ENCODE peak calls at places on chromosome 13, in five cellular contexts. U is heart left ventricle, O is HepG2, E is body of pancreas, N is HCT116. D is an unnamed sample.

GRCh38 chr13:44412341-44412935 is 38.8 kb downstream of the SERP2 start:
- ATAC-seq in E (no peak), N (no peak), U (no peak), O (no peak), D (no peak)

GRCh38 chr13:93744033-93744432 is 517.4 kb downstream of the GPC6 start:
- ATAC-seq in E (no peak), N (no peak), O (no peak), U (no peak), D (no peak)

GRCh38 chr13:94209110-94209509 is 270.4 kb downstream of the DCT start:
- ATAC-seq in O (no peak), E (no peak), N (no peak), U (no peak), D (no peak)

GRCh38 chr13:73335226-73335625 is 276.4 kb downstream of the KLF5 start:
- ATAC-seq in O (no peak), E (no peak), U (no peak), N (peak; percentile 66), D (no peak)

GRCh38 chr13:30020726-30021312 is 170.4 kb upstream of the UBL3 start:
- ATAC-seq in U (no peak), E (no peak), O (no peak), N (no peak), D (no peak)

GRCh38 chr13:38856065-38856464 is 134.6 kb downstream of the STOML3 start:
- ATAC-seq in O (no peak), U (no peak), N (no peak), E (no peak), D (no peak)

GRCh38 chr13:94129490-94129894 is 350.0 kb downstream of the DCT start:
- ATAC-seq in E (no peak), O (no peak), N (no peak), U (no peak), D (peak; percentile 17)

GRCh38 chr13:72504026-72504925 is 223.2 kb downstream of the MZT1 start:
- ATAC-seq in U (no peak), N (no peak), E (no peak), O (peak; percentile 37), D (no peak)

GRCh38 chr13:74574964-74575728 is 440.9 kb upstream of the KLF12 start:
- ATAC-seq in E (no peak), O (no peak), U (no peak), N (no peak), D (peak; percentile 2)

GRCh38 chr13:96091164-96091931 is 1.4 kb downstream of the HS6ST3 start:
- ATAC-seq in N (no peak), U (no peak), O (peak; percentile 60), E (peak; percentile 14), D (peak; percentile 31)

GRCh38 chr13:100511422-100511821 is 77.2 kb downstream of the GGACT start:
- ATAC-seq in U (no peak), N (no peak), O (no peak), E (no peak), D (no peak)

GRCh38 chr13:49637989-49638388 is 9.7 kb downstream of the ARL11 start:
- ATAC-seq in O (no peak), U (no peak), N (no peak), E (no peak), D (no peak)

GRCh38 chr13:27712421-27712820 is 79.9 kb upstream of the GSX1 start:
- ATAC-seq in N (peak; percentile 67), E (no peak), O (peak; percentile 84), U (no peak), D (no peak)

GRCh38 chr13:46329624-46330023 is 57.4 kb downstream of the RUBCNL start:
- ATAC-seq in N (no peak), U (no peak), O (no peak), E (no peak), D (no peak)

GRCh38 chr13:107373551-107373950 is 805.6 kb upstream of the ARGLU1 start:
- ATAC-seq in O (peak; percentile 51), E (no peak), U (no peak), N (no peak), D (no peak)

GRCh38 chr13:86830046-86830445 is 841.1 kb upstream of the SLITRK5 start:
- ATAC-seq in O (no peak), E (no peak), U (no peak), N (no peak), D (no peak)

GRCh38 chr13:40058757-40059236 is 403.3 kb downstream of the COG6 start:
- ATAC-seq in E (no peak), N (no peak), O (no peak), U (no peak), D (peak; percentile 13)

GRCh38 chr13:23731709-23732108 is 157.5 kb downstream of the MIPEP start:
- ATAC-seq in N (no peak), E (no peak), U (no peak), O (no peak), D (no peak)

GRCh38 chr13:42054798-42055499 is 6.5 kb downstream of the DGKH start:
- ATAC-seq in U (no peak), O (no peak), N (no peak), E (no peak), D (no peak)

GRCh38 chr13:24064258-24064860 is 96.2 kb upstream of the SPATA13 start:
- ATAC-seq in U (no peak), O (no peak), N (no peak), E (no peak), D (no peak)

GRCh38 chr13:27338816-27339215 is 68.2 kb downstream of the RASL11A start:
- ATAC-seq in E (no peak), O (peak; percentile 66), U (no peak), N (peak; percentile 77), D (no peak)

GRCh38 chr13:63381078-63381859 is 1965.6 kb upstream of the PCDH20 start:
- ATAC-seq in O (no peak), E (no peak), U (no peak), N (no peak), D (no peak)

GRCh38 chr13:95552208-95552538 is 347 bp upstream of the CLDN10 start:
- ATAC-seq in U (no peak), O (no peak), N (no peak), E (peak; percentile 61), D (no peak)

GRCh38 chr13:51645154-51645650 is 60.9 kb downstream of the WDFY2 start:
- ATAC-seq in E (peak; percentile 64), U (peak; percentile 55), N (no peak), O (peak; percentile 25), D (peak; percentile 78)

GRCh38 chr13:51643882-51644281 is 59.6 kb downstream of the WDFY2 start:
- ATAC-seq in O (peak; percentile 67), U (no peak), E (no peak), N (peak; percentile 92), D (no peak)

GRCh38 chr13:51646041-51646670 is 61.9 kb downstream of the WDFY2 start:
- ATAC-seq in E (no peak), O (no peak), N (no peak), U (no peak), D (no peak)

GRCh38 chr13:51644649-51645048 is 60.4 kb downstream of the WDFY2 start:
- ATAC-seq in U (no peak), N (peak; percentile 8), O (peak; percentile 58), E (peak; percentile 58), D (peak; percentile 47)

GRCh38 chr13:51647067-51647466 is 62.8 kb downstream of the WDFY2 start:
- ATAC-seq in U (no peak), N (no peak), E (no peak), O (no peak), D (no peak)
- H3K4me3 ChIP-seq in U (no peak overlapping the region), N (no peak overlapping the region), E (no peak overlapping the region), O (no peak overlapping the region), D (no peak overlapping the region)

GRCh38 chr13:113121183-113121927 is 1.2 kb upstream of the F10 start:
- ATAC-seq in N (no peak), O (no peak), E (no peak), U (no peak), D (no peak)

GRCh38 chr13:113121928-113122420 is 625 bp upstream of the F10 start:
- ATAC-seq in O (peak; percentile 4), N (no peak), E (no peak), U (no peak), D (peak; percentile 18)

GRCh38 chr13:113123226-113124150 is 889 bp downstream of the F10 start:
- ATAC-seq in E (no peak), N (peak; percentile 46), O (peak; percentile 52), U (no peak), D (no peak)

GRCh38 chr13:113124211-113125025 is 1.8 kb downstream of the F10 start:
- ATAC-seq in O (no peak), E (no peak), N (no peak), U (no peak), D (no peak)

DNA sequence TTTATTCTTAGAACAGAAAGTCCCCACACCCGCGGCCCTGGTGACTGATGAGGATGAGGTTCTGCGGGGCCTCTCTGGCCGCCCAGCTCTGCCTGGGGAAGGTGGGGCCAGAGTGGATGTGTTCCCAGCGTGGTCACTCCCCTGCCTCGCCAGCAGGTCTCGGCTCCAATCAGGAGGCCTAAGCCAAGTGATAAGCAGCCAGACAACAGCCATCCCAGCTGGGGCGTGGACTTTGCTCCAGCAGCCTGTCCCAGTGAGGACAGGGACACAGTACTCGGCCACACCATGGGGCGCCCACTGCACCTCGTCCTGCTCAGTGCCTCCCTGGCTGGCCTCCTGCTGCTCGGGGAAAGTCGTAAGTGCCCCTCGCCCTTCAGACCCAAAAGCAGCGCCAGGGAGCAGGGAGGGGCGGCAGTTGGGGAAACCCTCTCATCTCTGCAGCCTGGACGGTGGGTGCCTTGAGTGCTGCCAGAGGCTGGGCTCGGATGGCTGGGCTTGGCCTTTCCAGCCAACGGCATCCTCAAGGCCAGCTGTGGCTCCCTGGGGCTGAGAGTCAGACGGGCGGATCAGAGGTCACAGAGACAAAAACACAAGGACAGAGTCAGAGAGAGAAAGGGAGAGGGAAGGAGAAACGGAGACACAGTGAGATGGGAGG is at the start of gene F10:
- ATAC-seq in U (peak; percentile 79), N (peak; percentile 98), E (peak; percentile 85), O (peak; percentile 93), D (peak; percentile 88)
- TF ChIP-seq POLR2A in U (peak; percentile 28), N (no peak), E (no peak), O (peak; percentile 92), D (no peak)

DNA sequence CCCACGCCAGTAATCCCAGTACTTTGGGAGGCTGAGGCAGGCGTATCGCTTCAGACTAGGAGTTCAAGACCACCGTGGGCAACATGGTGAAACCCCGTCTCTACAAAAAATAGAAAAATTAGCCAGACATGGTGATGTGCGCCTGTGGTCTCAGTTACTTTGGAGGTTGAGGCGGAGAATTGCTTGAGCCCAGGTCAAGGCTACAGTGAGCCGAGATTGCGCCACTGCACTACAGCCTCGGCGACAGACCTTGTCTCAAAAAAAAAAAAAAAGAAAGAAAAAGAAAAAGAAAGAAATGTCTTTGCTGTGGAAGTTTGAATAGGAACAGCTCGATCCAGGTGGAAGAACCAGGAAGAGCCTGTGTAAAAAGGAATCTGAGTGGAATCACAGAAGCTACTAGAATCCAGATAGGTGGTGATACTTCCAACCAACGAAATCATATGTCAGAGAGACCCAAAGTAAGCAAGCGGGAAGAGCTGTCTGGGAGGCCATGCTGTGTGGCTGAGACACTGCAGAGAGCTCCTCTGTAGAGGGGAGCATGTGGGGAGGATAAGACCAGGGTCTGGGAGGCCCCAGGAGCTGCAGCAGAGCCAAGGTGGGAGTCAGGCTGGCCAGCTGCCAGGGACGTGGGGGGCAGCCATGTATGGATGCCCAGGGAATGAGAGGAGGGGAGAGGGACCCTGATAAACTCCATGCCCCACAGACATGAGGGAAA is 21.1 kb downstream of the LATS2 start:
- ATAC-seq in E (no peak), N (no peak), O (peak; percentile 29), U (no peak), D (no peak)
- H3K4me1 ChIP-seq in E (peaks cover 29% of the 10 kb centered on the region), N (no peaks in the 10 kb centered on the region), O (peaks cover 7% of the 10 kb centered on the region), U (peaks cover 37% of the 10 kb centered on the region), D (peaks cover 99% of the 10 kb centered on the region)

DNA sequence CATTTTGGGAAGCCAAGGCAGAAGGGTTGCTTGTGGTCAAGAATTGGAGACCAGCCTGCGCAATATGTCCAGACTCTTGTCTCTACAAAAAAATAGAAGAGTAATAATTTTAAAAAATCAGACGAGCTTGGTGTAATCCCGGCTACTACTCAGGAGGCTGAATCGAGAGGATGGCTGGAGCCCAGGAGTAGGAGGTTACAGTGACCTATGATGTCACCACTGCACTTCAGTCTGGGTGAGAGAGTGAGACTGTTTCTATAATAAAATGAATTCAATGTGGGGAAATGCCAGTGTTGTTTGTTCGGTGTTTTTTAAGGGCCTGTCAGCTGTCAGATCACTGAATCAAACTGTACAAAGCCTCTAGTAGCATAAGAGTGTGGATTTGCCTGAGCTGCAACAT is 1.2 kb upstream of the FBXL3 start:
- ATAC-seq in O (no peak), E (no peak), U (peak; percentile 37), N (no peak), D (no peak)
- H3K4me3 ChIP-seq in O (no peak overlapping the region), E (no peak overlapping the region), U (peak overlapping the region; percentile 95), N (peak overlapping the region; percentile 84), D (peak overlapping the region; percentile 88)